ENCODE peak calls at places on chromosomes 13 and 19, in four cellular contexts. F is IMR-90, N is thyroid gland, G is spleen. O is an unnamed sample. For H3K9me3, the result is how much of the 10 kb centered on the place peaks cover.

GRCh38 chr13:84896128-84896527 is 903.1 kb downstream of the SLITRK6 start:
- DNase-seq in F (peak), N (peak), G (no peak), O (no peak)

GRCh38 chr19:53896682-53897081 is 12.4 kb upstream of the CACNG7 start:
- DNase-seq in F (no peak), N (no peak), G (no peak), O (no peak)

GRCh38 chr13:46893820-46894533 is 2.9 kb downstream of the HTR2A start:
- DNase-seq in F (peak), N (peak), G (peak), O (peak)

GRCh38 chr13:65932587-65933239 is 1297.4 kb downstream of the PCDH9 start:
- DNase-seq in F (peak), N (no peak), G (no peak), O (no peak)

GRCh38 chr13:26377038-26377437 is 123.1 kb downstream of the CDK8 start:
- DNase-seq in F (peak), N (peak), G (no peak), O (no peak)

GRCh38 chr19:4066176-4066606 is 508 bp downstream of the ZBTB7A start:
- DNase-seq in F (no peak), N (peak), G (peak), O (peak)

GRCh38 chr19:18850560-18851375 is 19.0 kb downstream of the UPF1 start:
- DNase-seq in F (no peak), N (no peak), G (peak), O (peak)

GRCh38 chr19:48511321-48511731 is 309 bp downstream of the LMTK3 start:
- DNase-seq in F (no peak), N (no peak), G (peak), O (no peak)

GRCh38 chr13:93201992-93202558 is 24.5 kb upstream of the GPC6 start:
- DNase-seq in F (no peak), N (no peak), G (no peak), O (no peak)

GRCh38 chr13:67238277-67238859 is 8.2 kb upstream of the PCDH9 start:
- DNase-seq in F (peak), N (no peak), G (no peak), O (no peak)

GRCh38 chr19:1411255-1412191 is 4.1 kb downstream of the DAZAP1 start:
- DNase-seq in F (peak), N (no peak), G (no peak), O (no peak)

GRCh38 chr19:48249502-48250014 is 6.2 kb downstream of the CARD8 start:
- DNase-seq in F (no peak), N (no peak), G (peak), O (peak)

GRCh38 chr19:41955521-41955920 is 3.6 kb downstream of the RABAC1 start:
- DNase-seq in F (no peak), N (no peak), G (no peak), O (no peak)

GRCh38 chr13:69595181-69595580 is 512.4 kb upstream of the ATXN8OS start:
- DNase-seq in F (no peak), N (no peak), G (no peak), O (no peak)

GRCh38 chr13:49926019-49926418 is 10.1 kb downstream of the SPRYD7 start:
- DNase-seq in F (no peak), N (no peak), G (no peak), O (no peak)

GRCh38 chr13:101942038-101942437 is 459.8 kb downstream of the FGF14 start:
- DNase-seq in F (peak), N (no peak), G (no peak), O (no peak)

GRCh38 chr13:107977175-107977574 is 238.2 kb downstream of the LIG4 start:
- DNase-seq in F (no peak), N (no peak), G (no peak), O (no peak)

GRCh38 chr13:97030705-97031452 is 36.6 kb upstream of the OXGR1 start:
- DNase-seq in F (peak), N (no peak), G (no peak), O (no peak)

GRCh38 chr13:28544026-28544425 is 49.1 kb upstream of the FLT1 start:
- DNase-seq in F (no peak), N (no peak), G (no peak), O (no peak)

GRCh38 chr13:28136916-28137315 is 1.4 kb upstream of the PAN3 start:
- DNase-seq in F (no peak), N (no peak), G (no peak), O (no peak)

GRCh38 chr19:35375505-35376307 is 4.8 kb downstream of the GPR42 start:
- DNase-seq in F (no peak), N (peak), G (no peak), O (no peak)

GRCh38 chr13:39496487-39496998 is 106.5 kb downstream of the LHFPL6 start:
- DNase-seq in F (no peak), N (no peak), G (no peak), O (no peak)

GRCh38 chr13:53010374-53011105 is 18.1 kb upstream of the OLFM4 start:
- DNase-seq in F (no peak), N (peak), G (no peak), O (no peak)

GRCh38 chr13:91399189-91400093 is 1.0 kb downstream of the GPC5 start:
- DNase-seq in F (no peak), N (no peak), G (no peak), O (no peak)

GRCh38 chr19:11451327-11451941 is 16.0 kb downstream of the PRKCSH start:
- DNase-seq in F (no peak), N (no peak), G (no peak), O (no peak)

GRCh38 chr13:93398167-93398566 is 171.6 kb downstream of the GPC6 start:
- DNase-seq in F (peak), N (no peak), G (no peak), O (no peak)

DNA sequence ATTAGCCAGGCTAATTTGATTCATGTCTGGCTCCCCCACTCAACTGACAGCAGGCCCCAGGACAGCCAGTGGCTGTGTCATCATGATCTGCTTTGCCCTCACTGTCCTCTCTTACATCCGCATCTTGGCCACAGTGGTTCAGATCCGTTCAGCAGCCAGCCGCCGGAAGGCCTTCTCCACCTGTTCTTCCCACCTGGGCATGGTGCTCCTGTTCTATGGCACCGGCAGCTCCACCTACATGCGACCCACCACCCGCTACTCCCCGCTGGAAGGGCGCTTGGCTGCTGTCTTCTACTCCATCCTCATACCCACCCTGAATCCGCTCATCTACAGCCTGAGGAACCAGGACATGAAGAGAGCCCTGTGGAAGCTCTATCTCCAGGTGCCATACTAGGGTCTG is 79.7 kb downstream of the PEG3 start:
- DNase-seq in F (no peak), N (no peak), G (no peak), O (no peak)
- H3K9me3 ChIP-seq in F (under half), N (under half), G (half or more), O (under half)

DNA sequence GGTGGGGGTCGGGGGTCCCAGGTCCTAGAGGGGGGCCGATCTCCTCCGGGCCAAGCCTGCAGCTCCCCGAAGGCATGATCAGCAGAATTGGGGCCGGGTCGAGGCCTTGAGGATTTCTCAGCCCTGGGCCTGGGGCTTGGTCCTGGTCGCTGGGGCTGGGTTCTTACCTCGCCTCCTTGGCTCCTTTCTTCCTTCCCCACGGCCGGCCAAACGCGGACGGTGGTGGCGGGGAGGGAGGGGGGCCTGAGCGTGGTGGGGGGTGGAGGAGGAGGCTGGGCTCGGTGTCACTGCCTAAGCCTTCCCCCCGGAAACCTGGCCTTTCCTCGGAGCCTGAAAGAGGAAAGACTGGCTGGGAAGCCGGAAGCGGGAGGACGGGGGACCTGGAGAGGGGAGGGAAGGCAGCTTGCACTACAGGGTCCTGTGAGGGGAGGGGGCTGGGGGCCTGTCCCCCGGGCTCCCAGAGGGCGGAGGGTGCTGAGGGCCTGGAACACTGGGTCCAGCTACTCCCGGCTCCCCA is at the start of gene ZNF579:
- DNase-seq in F (peak), N (peak), G (peak), O (peak)
- TF ChIP-seq POLR2A in F (no peak), N (no peak), G (no peak), O (no peak)

DNA sequence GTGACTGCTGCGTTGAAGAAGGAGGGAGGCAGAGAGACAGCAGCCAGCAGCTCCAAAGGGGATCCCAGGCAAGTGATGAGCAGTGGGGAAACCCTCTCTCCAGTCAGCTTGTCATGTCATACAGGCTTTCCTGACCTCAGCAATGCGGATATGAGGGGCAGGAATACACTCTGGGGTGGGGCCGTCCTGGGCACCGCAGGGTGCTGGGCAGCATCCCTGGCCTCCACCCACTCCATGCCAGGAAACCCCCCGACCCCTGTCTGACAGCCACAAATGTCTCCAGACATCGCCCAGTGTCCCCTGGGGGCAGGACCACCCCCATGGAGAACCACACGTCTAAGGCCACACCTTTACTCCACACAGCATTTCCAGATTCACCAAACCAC is 46.7 kb downstream of the RFX2 start:
- DNase-seq in F (no peak), N (no peak), G (no peak), O (no peak)
- H3K4me3 ChIP-seq in F (no peak), N (no peak), G (no peak), O (no peak)

DNA sequence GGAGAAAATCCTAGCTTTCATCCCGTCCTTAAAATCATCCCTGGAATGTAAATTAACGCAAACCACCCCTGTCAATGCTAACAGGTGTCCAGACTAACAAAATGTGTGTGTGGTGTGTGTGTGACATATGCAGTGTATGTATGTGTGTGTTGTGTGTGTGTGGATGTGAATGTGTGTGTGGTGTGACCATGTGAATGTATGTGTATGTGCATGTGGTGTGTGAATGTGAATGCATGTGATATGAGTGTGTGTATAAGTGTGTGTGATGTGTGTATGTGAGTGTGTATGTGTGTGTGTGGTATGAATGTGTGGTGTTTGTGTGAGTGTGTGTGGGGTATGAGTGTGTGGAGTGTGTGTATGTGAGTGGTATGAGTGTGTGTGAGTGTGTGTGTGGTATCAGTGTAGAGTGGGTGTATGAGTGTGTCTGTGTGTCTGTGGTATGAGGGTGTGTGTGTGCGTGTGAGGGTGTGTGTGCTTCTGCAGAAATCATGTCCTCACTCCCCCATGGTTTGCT is 190.8 kb downstream of the TEX29 start:
- DNase-seq in F (no peak), N (no peak), G (no peak), O (no peak)
- H3K9me3 ChIP-seq in F (half or more), N (under half), G (under half), O (under half)

O was measured in right lobe of liver.